ENCODE peak calls at places on chromosome 12, in four cellular contexts. E is IMR-90, D is neural progenitor cell, S is heart right ventricle. U is an unnamed sample.

GRCh38 chr12:56104815-56105476 is 587 bp downstream of the PA2G4 start:
- DNase-seq in E (no peak), D (no peak), S (no peak), U (peak; percentile 39)

GRCh38 chr12:14691560-14691959 is 4.8 kb downstream of the GUCY2C start:
- DNase-seq in E (no peak), D (no peak), S (peak; percentile 85), U (no peak)

GRCh38 chr12:101566318-101566717 is 28.5 kb upstream of the MYBPC1 start:
- DNase-seq in E (no peak), D (peak; percentile 6), S (no peak), U (no peak)

GRCh38 chr12:71719647-71720370 is 33.9 kb downstream of the TMEM19 start:
- DNase-seq in E (peak; percentile 16), D (no peak), S (no peak), U (peak; percentile 94)

GRCh38 chr12:84697141-84697540 is 215.5 kb downstream of the SLC6A15 start:
- DNase-seq in E (no peak), D (no peak), S (no peak), U (no peak)

GRCh38 chr12:66279127-66279712 is 23.1 kb upstream of the HELB start:
- DNase-seq in E (peak; percentile 22), D (peak; percentile 16), S (no peak), U (peak; percentile 25)

GRCh38 chr12:52217223-52217622 is 15.8 kb upstream of the KRT7 start:
- DNase-seq in E (no peak), D (no peak), S (peak; percentile 69), U (peak; percentile 93)

GRCh38 chr12:2596441-2596840 is 198.3 kb upstream of the FKBP4 start:
- DNase-seq in E (no peak), D (no peak), S (no peak), U (no peak)

GRCh38 chr12:95066091-95066855 is 7.1 kb downstream of the NR2C1 start:
- DNase-seq in E (no peak), D (no peak), S (no peak), U (peak; percentile 63)

GRCh38 chr12:93777249-93777648 is 100.1 kb downstream of the CRADD start:
- DNase-seq in E (peak; percentile 67), D (no peak), S (peak; percentile 44), U (no peak)

GRCh38 chr12:45833401-45833800 is 103.9 kb downstream of the ARID2 start:
- DNase-seq in E (no peak), D (no peak), S (no peak), U (no peak)

GRCh38 chr12:125050868-125051267 is 14.4 kb upstream of the AACS start:
- DNase-seq in E (no peak), D (no peak), S (no peak), U (no peak)

GRCh38 chr12:50505945-50506344 is 1.2 kb downstream of the DIP2B start:
- DNase-seq in E (no peak), D (peak; percentile 16), S (no peak), U (no peak)

GRCh38 chr12:28242129-28242887 is 52.1 kb downstream of the CCDC91 start:
- DNase-seq in E (no peak), D (no peak), S (no peak), U (no peak)

GRCh38 chr12:6434205-6435180 is 10.3 kb upstream of the CD27 start:
- DNase-seq in E (no peak), D (no peak), S (no peak), U (no peak)

GRCh38 chr12:6839482-6840201 is 1.1 kb upstream of the GNB3 start:
- DNase-seq in E (no peak), D (peak; percentile 80), S (no peak), U (no peak)

GRCh38 chr12:21301-22189 is 45.0 kb upstream of the IQSEC3 start:
- DNase-seq in E (no peak), D (no peak), S (no peak), U (peak; percentile 10)

GRCh38 chr12:49323524-49324097 is 556 bp downstream of the TROAP start:
- DNase-seq in E (no peak), D (no peak), S (no peak), U (no peak)

DNA sequence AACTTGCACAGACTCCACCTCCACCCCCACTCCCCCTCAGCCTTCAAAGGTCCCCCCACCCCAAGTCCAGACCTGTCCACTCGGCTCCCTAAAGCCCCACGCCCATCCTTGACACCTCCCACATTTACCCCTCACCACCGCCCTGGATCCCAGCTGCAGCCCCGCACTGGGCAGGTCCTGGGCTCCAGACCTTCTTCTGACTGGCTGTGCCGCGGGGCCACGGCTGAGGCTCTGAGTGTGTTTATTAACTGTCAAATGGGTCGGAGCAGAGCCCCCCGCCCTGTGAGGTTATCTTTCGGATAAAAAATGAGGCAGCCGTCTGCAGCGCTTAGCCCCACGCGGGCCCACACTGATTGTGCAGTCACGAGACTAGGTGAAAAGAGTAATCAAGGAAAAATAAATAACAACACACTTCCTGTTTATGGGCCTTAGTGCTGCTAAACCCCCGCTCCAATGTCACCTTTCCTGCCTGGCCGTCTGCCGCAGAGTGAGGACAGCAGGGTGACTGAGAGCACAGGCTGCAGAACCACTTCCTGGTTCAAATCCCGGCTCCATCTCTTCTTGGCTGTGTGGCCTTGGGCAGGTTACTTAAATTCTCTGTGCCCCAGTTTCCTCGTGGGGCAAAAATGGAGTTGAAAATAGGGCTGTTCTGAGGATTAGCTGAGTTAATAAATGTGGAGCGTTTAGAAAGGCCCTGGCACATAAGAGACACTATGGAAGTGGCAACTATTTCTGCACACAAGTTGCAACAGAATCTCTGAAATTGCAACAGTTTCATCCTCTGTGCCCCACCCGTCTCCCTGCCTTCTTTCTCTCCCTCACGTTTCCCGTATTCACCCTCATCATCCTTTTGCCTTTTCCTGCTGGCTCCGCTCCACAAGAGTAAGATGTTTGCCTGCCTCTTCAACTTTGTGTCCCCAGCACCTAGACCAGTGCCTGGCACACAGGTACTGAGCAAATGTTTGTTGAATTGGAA is 9.4 kb downstream of the SETD1B start:
- DNase-seq in E (no peak), D (no peak), S (no peak), U (peak; percentile 48)
- H3K4me3 ChIP-seq in E (peak overlapping the region; percentile 50), D (peak overlapping the region; percentile 60), S (peak overlapping the region; percentile 64), U (peak overlapping the region; percentile 70)

DNA sequence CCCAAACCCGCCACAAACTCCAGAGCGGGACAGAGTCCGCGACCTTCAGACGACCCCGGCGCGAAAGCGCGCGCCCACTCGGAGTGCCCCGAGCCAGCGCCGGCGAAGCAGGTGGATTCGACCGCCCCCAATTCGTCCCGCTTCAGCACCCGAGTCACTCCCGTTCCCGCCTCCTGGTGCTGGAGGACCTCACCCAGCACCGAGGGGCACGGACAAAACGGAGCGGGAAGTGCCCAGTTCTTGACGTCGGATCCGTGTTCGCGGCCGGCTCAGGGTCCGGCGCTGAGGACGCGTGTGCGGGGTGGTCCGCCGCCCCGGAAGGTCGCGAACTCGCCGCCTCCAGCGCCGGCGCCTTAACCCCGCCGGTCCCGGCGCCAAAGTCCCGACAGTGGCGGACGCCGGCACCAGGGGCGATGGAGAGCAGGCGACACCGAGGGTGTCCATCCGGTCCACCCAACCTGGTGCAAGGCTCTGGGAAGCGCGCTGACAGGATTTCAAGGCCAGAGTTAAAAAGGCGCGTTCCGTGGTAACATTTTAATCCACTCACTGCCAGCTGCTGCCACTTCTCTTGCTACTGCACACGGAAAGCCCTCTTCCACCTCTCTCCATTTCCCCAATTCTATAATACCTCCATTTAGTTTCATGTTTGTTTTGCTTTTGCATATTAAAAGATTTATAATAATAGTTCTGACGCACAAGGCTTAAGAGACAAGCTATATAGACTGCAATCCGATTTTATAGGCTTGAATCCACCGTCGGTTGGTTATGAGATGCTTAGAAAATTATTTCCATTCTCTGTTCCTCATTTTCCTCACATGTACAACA is 240.0 kb upstream of the CPNE8 start:
- DNase-seq in E (no peak), D (peak; percentile 35), S (peak; percentile 21), U (peak; percentile 61)
- TF ChIP-seq CTCF in E (no peak), D (peak; percentile 56), S (peak; percentile 74), U (peak; percentile 68)

GRCh38 chr12:11782914-11783420 is 133.5 kb downstream of the ETV6 start:
- DNase-seq in E (no peak), D (no peak), S (no peak), U (no peak)

GRCh38 chr12:11779286-11779685 is 129.8 kb downstream of the ETV6 start:
- DNase-seq in E (peak; percentile 78), D (no peak), S (no peak), U (peak; percentile 23)

GRCh38 chr12:11780521-11781101 is 131.1 kb downstream of the ETV6 start:
- DNase-seq in E (no peak), D (no peak), S (no peak), U (no peak)

GRCh38 chr12:11777962-11778361 is 128.5 kb downstream of the ETV6 start:
- DNase-seq in E (no peak), D (no peak), S (no peak), U (no peak)

GRCh38 chr12:11778703-11779102 is 129.2 kb downstream of the ETV6 start:
- DNase-seq in E (no peak), D (no peak), S (no peak), U (no peak)
- H3K4me3 ChIP-seq in E (no peak overlapping the region), D (no peak overlapping the region), S (no peak overlapping the region), U (no peak overlapping the region)

GRCh38 chr12:12714276-12715001 is 2.7 kb upstream of the CDKN1B start:
- DNase-seq in E (peak; percentile 45), D (peak; percentile 53), S (peak; percentile 34), U (peak; percentile 21)
- TF ChIP-seq CTCF in E (peak; percentile 34), D (peak; percentile 41), S (peak; percentile 49), U (peak; percentile 25)

GRCh38 chr12:98714426-98714825 is 69.3 kb downstream of the APAF1 start:
- DNase-seq in E (no peak), D (no peak), S (no peak), U (no peak)

GRCh38 chr12:98724384-98725155 is 79.5 kb downstream of the APAF1 start:
- DNase-seq in E (peak; percentile 37), D (no peak), S (no peak), U (no peak)

GRCh38 chr12:98725481-98726247 is 80.6 kb downstream of the APAF1 start:
- DNase-seq in E (peak; percentile 80), D (peak; percentile 66), S (no peak), U (peak; percentile 64)

GRCh38 chr12:98721204-98721702 is 76.2 kb downstream of the APAF1 start:
- DNase-seq in E (no peak), D (no peak), S (no peak), U (no peak)

DNA sequence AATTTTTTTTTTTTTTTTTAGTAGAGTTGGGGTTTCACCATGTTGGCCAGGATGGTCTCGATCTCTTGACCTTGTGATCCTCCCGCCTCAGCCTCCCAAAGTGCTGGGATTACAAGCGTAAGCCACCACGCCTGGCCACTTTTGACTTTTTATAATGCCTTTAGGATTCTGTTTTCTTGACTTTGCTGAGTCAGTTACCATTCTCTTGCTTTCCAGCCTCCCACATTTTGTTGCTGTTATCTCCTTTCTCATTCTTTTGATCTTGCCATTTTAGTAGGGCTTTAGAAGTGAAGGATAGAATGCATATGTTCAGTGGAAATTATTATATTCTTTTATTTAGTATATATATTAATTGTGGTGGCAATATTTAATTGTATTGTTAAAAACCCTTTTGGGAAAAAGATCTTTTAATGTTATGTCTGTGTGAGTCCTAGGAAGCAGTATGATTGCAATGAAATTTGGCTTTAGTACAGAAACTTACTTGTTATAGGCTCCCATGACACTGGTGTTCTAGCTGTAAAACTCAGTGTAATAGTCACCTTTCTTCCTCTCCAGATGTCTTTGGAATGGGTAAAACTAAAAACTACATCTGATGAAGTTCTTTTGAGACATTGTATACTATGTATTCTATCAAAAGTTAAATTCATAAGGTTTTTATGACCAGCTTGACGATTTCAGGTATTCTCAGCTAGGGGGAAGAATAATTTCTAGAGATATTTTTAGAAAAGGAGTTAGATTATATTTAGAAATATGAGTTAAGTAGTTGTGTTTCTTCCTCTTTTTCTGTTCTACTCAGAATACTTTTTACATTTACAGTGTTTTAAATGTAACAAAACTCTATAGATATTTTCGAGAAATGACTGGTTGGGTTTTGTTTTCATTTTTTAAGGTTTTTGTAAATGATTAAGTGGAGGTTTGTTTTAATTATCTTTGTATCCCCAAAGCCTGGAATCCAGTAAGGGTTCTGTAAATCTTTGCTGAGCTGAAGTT is 74.7 kb downstream of the APAF1 start:
- DNase-seq in E (no peak), D (no peak), S (no peak), U (no peak)
- H3K4me3 ChIP-seq in E (no peak overlapping the region), D (no peak overlapping the region), S (no peak overlapping the region), U (no peak overlapping the region)

GRCh38 chr12:1302471-1302870 is 291.9 kb downstream of the FBXL14 start:
- DNase-seq in E (no peak), D (no peak), S (no peak), U (no peak)
- TF ChIP-seq CTCF in E (no peak), D (no peak), S (no peak), U (no peak)